ENCODE peak calls at places on chromosome X, in four cellular contexts. I is HepG2, R is H1, V is GM12878. Z is an unnamed sample.

GRCh38 chrX:23333842-23334535 is 660 bp upstream of the PTCHD1 start:
- DNase-seq in V (no peak), I (no peak), R (peak; percentile 54), Z (no peak)

GRCh38 chrX:78329486-78329885 is 2.1 kb upstream of the CYSLTR1 start:
- DNase-seq in I (no peak), R (no peak), V (no peak), Z (no peak)

GRCh38 chrX:110216027-110216426 is 101.9 kb downstream of the AMMECR1 start:
- DNase-seq in V (no peak), I (no peak), R (no peak), Z (no peak)

GRCh38 chrX:8848921-8849320 is 47.7 kb upstream of the FAM9A start:
- DNase-seq in V (no peak), I (no peak), R (no peak), Z (no peak)

GRCh38 chrX:139077303-139078131 is 366.0 kb upstream of the FGF13 start:
- DNase-seq in V (no peak), I (no peak), R (no peak), Z (no peak)

GRCh38 chrX:43641691-43642090 is 14.4 kb upstream of the MAOA start:
- DNase-seq in R (no peak), V (no peak), I (no peak), Z (no peak)

GRCh38 chrX:147876849-147877646 is 34.7 kb upstream of the FMR1 start:
- DNase-seq in V (no peak), I (no peak), R (no peak), Z (no peak)

GRCh38 chrX:53984895-53985294 is 59.4 kb downstream of the PHF8 start:
- DNase-seq in R (no peak), I (no peak), V (no peak), Z (no peak)

GRCh38 chrX:145817299-145817665 is 347 bp upstream of the SLITRK2 start:
- DNase-seq in I (no peak), V (no peak), R (no peak), Z (no peak)

GRCh38 chrX:142860944-142861343 is 164.8 kb upstream of the SPANXN4 start:
- DNase-seq in V (no peak), I (no peak), R (no peak), Z (no peak)

GRCh38 chrX:1581132-1581531 is 10.3 kb upstream of the AKAP17A start:
- DNase-seq in V (no peak), I (peak; percentile 52), R (peak; percentile 86), Z (peak; percentile 40)

GRCh38 chrX:16838202-16839066 is 31.7 kb downstream of the RBBP7 start:
- DNase-seq in V (no peak), I (no peak), R (no peak), Z (no peak)

GRCh38 chrX:85381602-85382001 is 2.1 kb upstream of the POF1B start:
- DNase-seq in I (no peak), R (no peak), V (no peak), Z (no peak)

GRCh38 chrX:152637649-152638442 is at the start of gene GABRQ:
- DNase-seq in I (no peak), V (no peak), R (peak; percentile 82), Z (peak; percentile 63)

GRCh38 chrX:129772796-129773431 is 6.8 kb upstream of the SASH3 start:
- DNase-seq in I (no peak), V (peak; percentile 91), R (no peak), Z (no peak)

GRCh38 chrX:2819345-2820130 is 9.2 kb upstream of the GYG2 start:
- DNase-seq in I (peak; percentile 9), R (no peak), V (no peak), Z (no peak)

GRCh38 chrX:130625381-130625780 is 223.6 kb downstream of the RBMX2 start:
- DNase-seq in I (no peak), R (no peak), V (no peak), Z (no peak)

GRCh38 chrX:86295293-86295692 is 147.0 kb downstream of the DACH2 start:
- DNase-seq in I (no peak), R (no peak), V (no peak), Z (no peak)

GRCh38 chrX:10079155-10079711 is 77.5 kb upstream of the CLCN4 start:
- DNase-seq in V (no peak), I (peak; percentile 20), R (no peak), Z (no peak)

GRCh38 chrX:17375631-17376380 is 806 bp downstream of the NHS start:
- DNase-seq in V (no peak), I (no peak), R (peak; percentile 53), Z (no peak)

GRCh38 chrX:87873347-87873941 is 355.8 kb downstream of the KLHL4 start:
- DNase-seq in V (no peak), I (peak; percentile 0), R (no peak), Z (no peak)

GRCh38 chrX:69808375-69808774 is 192.5 kb downstream of the EDA start:
- DNase-seq in V (no peak), R (no peak), I (no peak), Z (no peak)

GRCh38 chrX:1554469-1555210 is 17.7 kb upstream of the P2RY8 start:
- DNase-seq in R (no peak), I (no peak), V (no peak), Z (no peak)

GRCh38 chrX:14712096-14712495 is 160.8 kb downstream of the FANCB start:
- DNase-seq in V (no peak), R (no peak), I (peak; percentile 1), Z (no peak)

GRCh38 chrX:31508338-31508737 is 436.5 kb upstream of the FTHL17 start:
- DNase-seq in I (peak; percentile 8), V (no peak), R (no peak), Z (no peak)

GRCh38 chrX:40871385-40872082 is 136.2 kb upstream of the MED14 start:
- DNase-seq in I (no peak), R (no peak), V (peak; percentile 87), Z (no peak)

GRCh38 chrX:135403374-135403773 is 18.4 kb upstream of the SMIM10L2A start:
- DNase-seq in V (no peak), I (no peak), R (no peak), Z (no peak)

GRCh38 chrX:49101629-49101984 is 21.9 kb upstream of the WDR45 start:
- DNase-seq in I (no peak), V (no peak), R (no peak), Z (no peak)

GRCh38 chrX:121307441-121307840 is 260.0 kb downstream of the GLUD2 start:
- DNase-seq in R (no peak), I (no peak), V (peak; percentile 63), Z (no peak)

GRCh38 chrX:111165902-111166301 is 69.9 kb downstream of the PAK3 start:
- DNase-seq in R (no peak), I (no peak), V (no peak), Z (no peak)

GRCh38 chrX:70422886-70423336 is at the start of gene GDPD2:
- DNase-seq in V (no peak), R (peak; percentile 59), I (peak; percentile 50), Z (peak; percentile 79)

GRCh38 chrX:20595928-20596550 is 329.3 kb upstream of the RPS6KA3 start:
- DNase-seq in V (no peak), I (no peak), R (no peak), Z (no peak)

GRCh38 chrX:75074475-75074874 is 81.6 kb downstream of the ABCB7 start:
- DNase-seq in V (no peak), R (no peak), I (no peak), Z (no peak)

GRCh38 chrX:2696698-2697215 is 5.7 kb downstream of the CD99 start:
- DNase-seq in I (no peak), V (peak; percentile 92), R (no peak), Z (no peak)

GRCh38 chrX:69906447-69906846 is 143.3 kb downstream of the AWAT2 start:
- DNase-seq in V (no peak), I (no peak), R (no peak), Z (no peak)

GRCh38 chrX:42978655-42979379 is 200.9 kb upstream of the PPP1R2C start:
- DNase-seq in I (no peak), V (no peak), R (no peak), Z (no peak)

GRCh38 chrX:41789374-41789773 is 65.4 kb downstream of the GPR82 start:
- DNase-seq in I (no peak), R (no peak), V (no peak), Z (no peak)

GRCh38 chrX:12327836-12328235 is 189.6 kb downstream of the FRMPD4 start:
- DNase-seq in V (no peak), I (no peak), R (no peak), Z (no peak)

GRCh38 chrX:12330841-12331240 is 192.6 kb downstream of the FRMPD4 start:
- DNase-seq in R (no peak), I (no peak), V (no peak), Z (no peak)

GRCh38 chrX:12332786-12333347 is 194.6 kb downstream of the FRMPD4 start:
- DNase-seq in V (no peak), R (no peak), I (no peak), Z (no peak)

DNA sequence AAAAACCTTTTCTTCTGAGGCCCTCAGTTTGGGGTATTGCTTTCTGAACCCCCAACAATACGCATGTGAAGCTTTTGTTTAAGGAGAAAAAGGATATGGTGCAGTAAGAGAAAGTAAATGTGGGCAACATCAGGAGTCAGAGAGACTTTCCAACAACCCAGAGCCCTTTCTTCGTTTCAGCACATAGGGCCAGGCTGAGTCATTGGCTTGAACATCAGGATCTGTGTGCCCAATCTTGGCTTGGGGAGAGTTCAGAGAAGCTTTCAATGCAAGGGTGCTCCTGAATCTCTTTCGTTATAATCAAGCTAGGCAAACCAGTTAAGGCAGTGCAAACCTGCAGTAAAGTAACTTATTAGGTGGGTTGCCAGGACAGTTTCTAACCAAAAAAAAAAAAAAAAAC is 191.2 kb downstream of the FRMPD4 start:
- DNase-seq in V (no peak), I (no peak), R (no peak), Z (no peak)
- TF ChIP-seq YY1 in V (no peak), I (no peak), R (no peak), Z (no peak)

GRCh38 chrX:144730486-144730885 is 516.8 kb upstream of the SPANXN1 start:
- DNase-seq in I (no peak), V (no peak), R (no peak), Z (no peak)
- TF ChIP-seq SUZ12 in I (no peak), V (no peak), R (no peak), Z (no peak)

GRCh38 chrX:46636223-46636622 is 62.7 kb downstream of the CHST7 start:
- DNase-seq in V (no peak), I (no peak), R (no peak), Z (no peak)
- TF ChIP-seq ZNF274 in V (no peak), I (no peak), R (no peak), Z (no peak)

DNA sequence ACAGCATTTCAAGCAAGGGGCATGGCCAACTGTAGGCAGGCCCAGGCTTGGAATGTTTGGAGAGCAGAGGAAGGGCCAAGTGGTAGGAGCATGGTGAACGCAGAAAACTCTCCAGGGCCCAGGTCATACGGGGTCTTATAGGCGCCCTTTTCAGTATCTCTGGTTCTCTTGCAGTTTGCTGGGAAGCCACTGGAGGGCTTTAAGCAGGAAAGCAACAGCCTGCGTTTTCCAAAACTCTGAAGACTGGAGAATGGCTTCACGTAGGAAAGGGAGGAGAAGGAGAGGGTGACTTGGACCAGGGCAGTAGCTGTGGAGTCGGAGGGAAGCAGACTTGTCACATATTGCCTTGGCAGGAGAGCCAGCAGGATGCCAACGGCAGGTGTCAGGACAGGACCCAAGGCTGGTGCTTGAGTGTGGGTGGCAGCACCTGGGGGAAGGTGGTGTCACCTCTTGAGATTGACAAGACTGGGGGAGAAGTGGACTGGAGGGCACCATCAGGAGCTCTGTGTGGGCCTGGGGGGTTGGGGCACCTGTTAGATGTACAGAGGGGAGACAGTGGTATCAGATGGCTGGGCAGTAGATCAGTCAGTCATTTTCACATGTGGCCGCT is 21.9 kb downstream of the TKTL1 start:
- DNase-seq in R (peak; percentile 58), I (no peak), V (no peak), Z (no peak)
- TF ChIP-seq YY1 in R (no peak), I (no peak), V (no peak), Z (no peak)